ENCODE peak calls at places on chromosomes 4 and X, in eight cellular contexts. K is ecto neural progenitor cell, X is cardiac muscle cell, P is NCI-H1694 treated with DMSO at 0.1 percent for 48 hours, U is T-helper 1 cell, Q is Right ventricle myocardium superior, D is RWPE1, O is amniotic stem cell. B is an unnamed sample.

GRCh38 chr4:74414149-74414809 is 30.7 kb upstream of the AREG start:
- DNase-seq in U (no peak), P (no peak), O (no peak), Q (no peak), X (no peak), K (no peak), D (no peak), B (no peak)

GRCh38 chr4:25524616-25525146 is 131.0 kb upstream of the SLC34A2 start:
- DNase-seq in U (no peak), D (no peak), K (no peak), P (no peak), Q (no peak), X (no peak), O (no peak), B (no peak)

GRCh38 chr4:81084029-81084428 is 53.5 kb downstream of the BMP3 start:
- DNase-seq in Q (no peak), X (no peak), D (peak), O (no peak), P (no peak), U (no peak), K (no peak), B (no peak)

GRCh38 chr4:84691170-84691691 is 108.3 kb downstream of the CDS1 start:
- DNase-seq in U (no peak), P (no peak), D (peak), O (peak), X (no peak), Q (no peak), K (no peak), B (no peak)

GRCh38 chr4:4480685-4481393 is 61.0 kb downstream of the STX18 start:
- DNase-seq in O (no peak), U (no peak), K (no peak), D (no peak), X (peak), Q (no peak), P (peak), B (no peak)

GRCh38 chr4:165580379-165580905 is 201.6 kb downstream of the CPE start:
- DNase-seq in D (peak), U (no peak), Q (no peak), X (peak), P (peak), O (no peak), K (no peak), B (no peak)

GRCh38 chr4:107034091-107034698 is 1.9 kb downstream of the DKK2 start:
- DNase-seq in U (no peak), O (no peak), P (no peak), K (peak), X (peak), Q (no peak), D (peak), B (peak)

GRCh38 chr4:42151568-42152506 is 618 bp downstream of the BEND4 start:
- DNase-seq in U (no peak), D (no peak), O (no peak), K (peak), Q (no peak), P (peak), X (peak), B (peak)

GRCh38 chrX:136262812-136263315 is 11.7 kb upstream of the MAP7D3 start:
- DNase-seq in Q (no peak), U (no peak), P (no peak), X (no peak), O (no peak), D (no peak), K (no peak), B (no peak)

GRCh38 chr4:48944659-48945290 is 38.2 kb upstream of the OCIAD2 start:
- DNase-seq in U (no peak), P (no peak), X (no peak), Q (no peak), D (peak), O (no peak), K (no peak), B (no peak)

GRCh38 chr4:47863486-47863885 is 25.6 kb upstream of the CORIN start:
- DNase-seq in K (no peak), P (no peak), O (no peak), Q (no peak), X (no peak), U (no peak), D (no peak), B (no peak)

GRCh38 chr4:177448850-177449249 is 6.6 kb upstream of the AGA start:
- DNase-seq in K (no peak), O (peak), U (no peak), Q (no peak), X (no peak), P (no peak), D (no peak), B (no peak)

GRCh38 chr4:31458813-31459212 is 738.6 kb downstream of the PCDH7 start:
- DNase-seq in O (peak), D (no peak), U (no peak), P (no peak), K (no peak), X (no peak), Q (no peak), B (no peak)

GRCh38 chr4:53132117-53132889 is 233.6 kb downstream of the SCFD2 start:
- DNase-seq in Q (no peak), X (no peak), P (no peak), O (no peak), K (no peak), U (no peak), D (no peak), B (no peak)

GRCh38 chrX:95063554-95063953 is 1389.5 kb downstream of the FAM133A start:
- DNase-seq in K (no peak), X (no peak), U (no peak), Q (no peak), P (no peak), O (no peak), D (no peak), B (no peak)

GRCh38 chr4:177001271-177002175 is 208.8 kb upstream of the VEGFC start:
- DNase-seq in U (no peak), D (no peak), X (peak), K (no peak), P (no peak), O (no peak), Q (no peak), B (no peak)

GRCh38 chr4:118811008-118811764 is 24.7 kb downstream of the SEC24D start:
- DNase-seq in D (no peak), P (no peak), Q (no peak), X (no peak), O (no peak), K (no peak), U (no peak), B (no peak)

GRCh38 chr4:76445911-76446310 is 10.9 kb downstream of the SHROOM3 start:
- DNase-seq in P (no peak), Q (no peak), O (no peak), K (no peak), U (no peak), D (no peak), X (no peak), B (no peak)

GRCh38 chrX:17285983-17286382 is 89.0 kb upstream of the NHS start:
- DNase-seq in X (no peak), Q (no peak), U (no peak), K (no peak), P (no peak), O (no peak), D (no peak), B (no peak)

GRCh38 chr4:101556845-101557244 is 209.5 kb upstream of the PPP3CA start:
- DNase-seq in U (no peak), O (no peak), P (no peak), D (no peak), Q (no peak), X (no peak), K (no peak), B (no peak)

GRCh38 chrX:107627792-107628661 is at the start of gene PRPS1:
- DNase-seq in X (peak), U (peak), K (peak), P (peak), Q (peak), D (peak), O (peak), B (peak)

GRCh38 chrX:22105231-22105630 is 73.1 kb downstream of the PHEX start:
- DNase-seq in X (no peak), P (no peak), D (no peak), Q (no peak), U (no peak), K (no peak), O (no peak), B (no peak)

GRCh38 chr4:184534511-184535391 is 60.4 kb upstream of the IRF2 start:
- DNase-seq in O (peak), P (no peak), K (no peak), Q (no peak), X (peak), U (no peak), D (no peak), B (no peak)

GRCh38 chr4:153447175-153447887 is 18.8 kb upstream of the TMEM131L start:
- DNase-seq in K (no peak), D (no peak), P (no peak), U (no peak), O (no peak), X (no peak), Q (no peak), B (no peak)

GRCh38 chrX:43750248-43750676 is 94.2 kb downstream of the MAOA start:
- DNase-seq in U (peak), O (no peak), P (peak), D (peak), K (peak), X (peak), Q (no peak), B (peak)

GRCh38 chr4:147839200-147839599 is 107.3 kb downstream of the ARHGAP10 start:
- DNase-seq in D (no peak), X (no peak), P (no peak), Q (no peak), O (no peak), K (no peak), U (no peak), B (no peak)